ENCODE peak calls at places on chromosomes 16 and 17, in nine cellular contexts. K is tibial nerve; G is naive thymus-derived CD4-positive, alpha-beta T cell; D is HCT116; X is fibroblast of lung; F is thoracic aorta; R is GM23248; Q is CD8-positive, alpha-beta memory T cell; C is OCI-LY7. I is an unnamed sample.

GRCh38 chr17:46841561-46842379 is 9.6 kb upstream of the WNT9B start:
- DNase-seq in K (no peak), G (no peak), D (no peak), X (no peak), F (no peak), R (peak; percentile 58), Q (no peak), C (no peak), I (no peak)

GRCh38 chr16:51407199-51407598 is 256.1 kb upstream of the SALL1 start:
- DNase-seq in K (no peak), G (no peak), D (no peak), X (peak; percentile 38), F (no peak), R (no peak), Q (no peak), C (no peak), I (no peak)

GRCh38 chr16:628321-629061 is 2.3 kb upstream of the WFIKKN1 start:
- DNase-seq in K (no peak), G (no peak), D (no peak), X (no peak), F (no peak), R (no peak), Q (no peak), C (no peak), I (no peak)

GRCh38 chr17:27547301-27547683 is 83.7 kb upstream of the LGALS9 start:
- DNase-seq in K (no peak), G (no peak), D (no peak), X (no peak), F (no peak), R (no peak), Q (no peak), C (no peak), I (no peak)

GRCh38 chr17:12637015-12637414 is 28.7 kb upstream of the MYOCD start:
- DNase-seq in K (no peak), G (no peak), D (no peak), X (peak; percentile 99), F (peak; percentile 52), R (peak; percentile 88), Q (no peak), C (no peak), I (no peak)

GRCh38 chr17:45225964-45226530 is 4.4 kb downstream of the FMNL1 start:
- DNase-seq in K (peak; percentile 65), G (peak; percentile 92), D (no peak), X (peak; percentile 13), F (peak; percentile 20), R (no peak), Q (peak; percentile 95), C (peak; percentile 98), I (peak; percentile 95)

GRCh38 chr16:64251742-64252141 is 870.1 kb downstream of the CDH11 start:
- DNase-seq in K (no peak), G (no peak), D (no peak), X (no peak), F (no peak), R (no peak), Q (no peak), C (no peak), I (no peak)

GRCh38 chr17:28473542-28473941 is at the start of gene SLC13A2:
- DNase-seq in K (no peak), G (no peak), D (no peak), X (no peak), F (no peak), R (no peak), Q (no peak), C (no peak), I (no peak)

GRCh38 chr17:17354560-17355357 is 51.6 kb downstream of the NT5M start:
- DNase-seq in K (peak; percentile 76), G (peak; percentile 78), D (peak; percentile 42), X (peak; percentile 36), F (peak; percentile 19), R (peak; percentile 84), Q (peak; percentile 75), C (peak; percentile 83), I (peak; percentile 58)

GRCh38 chr17:79365836-79366831 is 244.7 kb downstream of the RBFOX3 start:
- DNase-seq in K (no peak), G (no peak), D (no peak), X (no peak), F (no peak), R (no peak), Q (no peak), C (no peak), I (no peak)

GRCh38 chr16:58031016-58031800 is 5.7 kb downstream of the MMP15 start:
- DNase-seq in K (no peak), G (no peak), D (no peak), X (no peak), F (no peak), R (no peak), Q (no peak), C (no peak), I (no peak)

GRCh38 chr17:50931003-50931878 is 65.1 kb upstream of the TOB1 start:
- DNase-seq in K (peak; percentile 64), G (peak; percentile 73), D (no peak), X (peak; percentile 89), F (peak; percentile 70), R (peak; percentile 98), Q (peak; percentile 67), C (peak; percentile 74), I (peak; percentile 49)

GRCh38 chr17:8420041-8420934 is 15.4 kb upstream of the NDEL1 start:
- DNase-seq in K (peak; percentile 50), G (no peak), D (no peak), X (peak; percentile 59), F (no peak), R (peak; percentile 59), Q (no peak), C (no peak), I (no peak)

DNA sequence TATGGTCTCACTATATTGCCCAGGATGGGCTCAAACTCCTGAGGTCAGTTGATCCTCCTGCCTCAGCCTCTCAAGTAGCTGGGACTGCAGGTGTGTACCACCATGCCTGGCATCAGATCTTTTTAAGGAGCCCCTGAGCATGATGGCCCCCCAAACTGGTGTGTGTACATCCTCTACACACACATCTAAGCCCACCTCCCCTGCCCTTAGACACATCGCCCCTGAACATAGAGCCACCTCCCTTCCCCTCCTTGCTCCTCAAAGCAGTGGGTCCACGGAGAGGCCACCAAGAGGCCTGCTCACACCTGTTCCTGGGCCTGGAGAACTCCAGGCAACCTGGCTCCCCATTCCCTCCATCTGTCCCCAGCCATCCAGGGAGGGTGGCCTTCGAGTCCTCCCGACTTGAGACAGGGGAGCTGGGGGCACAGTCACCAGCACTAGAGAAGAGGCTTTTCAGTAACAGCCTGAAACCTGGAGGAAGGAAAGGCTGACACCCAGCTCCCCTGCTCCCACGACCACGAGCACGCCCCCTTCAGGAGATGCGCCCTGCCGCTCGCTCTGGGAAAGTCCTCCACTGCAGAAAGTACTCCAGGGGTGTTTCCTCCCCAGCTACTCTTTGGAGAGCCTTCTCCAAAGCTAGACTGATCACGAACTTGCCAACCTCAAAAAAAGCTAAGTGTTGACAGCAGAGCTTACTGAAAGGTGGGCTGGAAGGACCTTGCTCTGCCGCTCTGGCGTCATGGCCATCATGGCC is 12.6 kb upstream of the PRR29 start:
- DNase-seq in K (no peak), G (no peak), D (no peak), X (no peak), F (no peak), R (no peak), Q (no peak), C (no peak), I (no peak)
- H3K4me1 ChIP-seq in K (peaks cover 65% of the 10 kb centered on the region), G (peaks cover 17% of the 10 kb centered on the region), D (peaks cover 21% of the 10 kb centered on the region), X (peaks cover 3% of the 10 kb centered on the region), F (peaks cover 18% of the 10 kb centered on the region), R (peaks cover 16% of the 10 kb centered on the region), Q (peaks cover 18% of the 10 kb centered on the region), C (peaks cover 4% of the 10 kb centered on the region), I (peaks cover 13% of the 10 kb centered on the region)

GRCh38 chr16:69364088-69364487 is 12.5 kb upstream of the TMED6 start:
- DNase-seq in K (no peak), G (no peak), D (no peak), X (no peak), F (no peak), R (no peak), Q (no peak), C (no peak), I (no peak)
- H3K36me3 ChIP-seq in K (peaks cover 18% of the 10 kb centered on the region), G (peaks cover 8% of the 10 kb centered on the region), D (peaks cover 40% of the 10 kb centered on the region), X (peaks cover 14% of the 10 kb centered on the region), F (peaks cover 49% of the 10 kb centered on the region), R (peaks cover 33% of the 10 kb centered on the region), Q (peaks cover 36% of the 10 kb centered on the region), C (peaks cover 92% of the 10 kb centered on the region), I (peaks cover 40% of the 10 kb centered on the region)

DNA sequence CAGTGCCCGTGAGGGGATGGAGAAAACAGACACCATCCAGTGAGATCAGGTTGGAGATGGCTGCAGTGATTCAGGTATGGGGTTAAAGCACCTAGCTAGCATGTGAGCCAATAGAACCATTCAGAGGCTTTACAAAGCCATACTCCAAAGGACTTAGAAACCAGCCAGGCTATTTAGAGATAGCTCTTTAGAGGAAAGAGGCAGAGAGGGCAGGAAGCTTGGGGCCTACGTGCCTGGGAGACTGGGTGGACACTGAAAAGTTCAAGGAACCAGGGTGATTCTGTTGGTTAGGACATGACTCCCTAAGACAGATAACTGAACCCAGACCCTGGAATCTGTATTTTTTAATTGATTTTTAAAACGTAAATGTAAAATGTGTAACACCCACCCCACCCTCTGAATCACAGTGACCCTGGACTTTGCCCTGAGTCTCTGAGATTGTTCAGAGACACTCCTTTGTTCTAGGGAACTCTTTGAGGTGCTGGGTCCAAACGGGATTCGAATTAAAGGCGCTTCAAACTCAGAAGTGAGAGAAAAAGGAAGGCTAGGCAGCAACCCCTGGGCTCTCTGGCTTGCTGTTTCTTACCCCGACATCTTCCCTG is 16.1 kb upstream of the GNA13 start:
- DNase-seq in K (no peak), G (no peak), D (peak; percentile 12), X (no peak), F (no peak), R (no peak), Q (no peak), C (no peak), I (no peak)
- H3K9me3 ChIP-seq in K (no peaks in the 10 kb centered on the region), G (no peaks in the 10 kb centered on the region), D (no peaks in the 10 kb centered on the region), X (no peaks in the 10 kb centered on the region), F (no peaks in the 10 kb centered on the region), R (no peaks in the 10 kb centered on the region), Q (no peaks in the 10 kb centered on the region), C (no peaks in the 10 kb centered on the region), I (no peaks in the 10 kb centered on the region)

GRCh38 chr17:77318491-77319210 is 177.9 kb downstream of the SEC14L1 start:
- DNase-seq in K (no peak), G (no peak), D (no peak), X (peak; percentile 38), F (no peak), R (peak; percentile 76), Q (no peak), C (no peak), I (no peak)
- H3K4me1 ChIP-seq in K (peaks cover 75% of the 10 kb centered on the region), G (peaks cover 13% of the 10 kb centered on the region), D (peaks cover 88% of the 10 kb centered on the region), X (peaks cover 27% of the 10 kb centered on the region), F (peaks cover 44% of the 10 kb centered on the region), R (peaks cover 30% of the 10 kb centered on the region), Q (peaks cover 16% of the 10 kb centered on the region), C (peaks cover 68% of the 10 kb centered on the region), I (peaks cover 28% of the 10 kb centered on the region)

GRCh38 chr17:81556175-81556691 is 4.1 kb upstream of the FAAP100 start:
- DNase-seq in K (no peak), G (no peak), D (no peak), X (peak; percentile 51), F (no peak), R (peak; percentile 75), Q (no peak), C (no peak), I (no peak)
- H3K36me3 ChIP-seq in K (peaks cover 7% of the 10 kb centered on the region), G (no peaks in the 10 kb centered on the region), D (peaks cover 24% of the 10 kb centered on the region), X (peaks cover 23% of the 10 kb centered on the region), F (peaks cover 37% of the 10 kb centered on the region), R (peaks cover 10% of the 10 kb centered on the region), Q (no peaks in the 10 kb centered on the region), C (peaks cover 51% of the 10 kb centered on the region), I (peaks cover 4% of the 10 kb centered on the region)

DNA sequence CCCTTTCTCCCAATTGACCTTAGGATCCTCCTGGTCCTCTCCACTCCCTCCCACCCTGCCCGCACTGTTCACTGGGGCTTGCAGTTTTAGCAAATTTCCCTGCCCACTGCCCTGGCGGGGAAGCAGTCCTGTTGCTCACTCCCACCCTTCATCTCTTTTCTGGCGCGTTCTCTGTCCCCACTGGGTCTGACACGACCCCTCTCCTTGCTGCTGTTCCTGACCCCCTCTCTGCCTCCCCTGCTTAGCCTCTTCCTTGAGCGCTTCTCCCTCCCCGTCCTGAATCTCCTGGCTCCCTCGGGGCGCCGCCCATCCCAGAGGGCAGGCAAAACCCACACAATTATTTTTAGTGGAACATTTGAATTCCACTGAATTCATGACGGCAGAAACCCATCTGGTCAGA is 1796.4 kb downstream of the TP53TG3F start:
- DNase-seq in K (no peak), G (no peak), D (no peak), X (no peak), F (no peak), R (no peak), Q (no peak), C (no peak), I (no peak)
- H3K9me3 ChIP-seq in K (no peaks in the 10 kb centered on the region), G (peaks cover 4% of the 10 kb centered on the region), D (peaks cover 18% of the 10 kb centered on the region), X (no peaks in the 10 kb centered on the region), F (no peaks in the 10 kb centered on the region), R (no peaks in the 10 kb centered on the region), Q (no peaks in the 10 kb centered on the region), C (no peaks in the 10 kb centered on the region), I (no peaks in the 10 kb centered on the region)

I was measured in CD8-positive, alpha-beta T cell.